ENCODE peak calls at places on chromosomes 3 and 15, in five cellular contexts. V is MV-4-11; R is stimulated activated CD4-positive, alpha-beta T cell treated with anti-CD3 and anti-CD28 coated beads, Interleukin-15, amount 100 ng/mL, for 24 hours; M is amniotic stem cell; H is astrocyte. F is an unnamed sample.

GRCh38 chr3:153396581-153396980 is 234.6 kb downstream of the RAP2B start:
- DNase-seq in V (no peak), R (no peak), M (no peak), H (no peak), F (no peak)

GRCh38 chr3:152641198-152641597 is 193.7 kb upstream of the P2RY1 start:
- DNase-seq in V (no peak), R (no peak), M (no peak), H (no peak), F (no peak)

GRCh38 chr3:89059201-89059600 is 48.2 kb upstream of the EPHA3 start:
- DNase-seq in V (peak; percentile 98), R (no peak), M (no peak), H (peak; percentile 94), F (peak; percentile 23)

GRCh38 chr15:76335851-76336253 is 721 bp upstream of the ISL2 start:
- DNase-seq in V (peak; percentile 32), R (no peak), M (no peak), H (no peak), F (no peak)

GRCh38 chr3:194250104-194251002 is 100.8 kb downstream of the CPN2 start:
- DNase-seq in V (no peak), R (no peak), M (no peak), H (peak; percentile 45), F (no peak)

GRCh38 chr15:81091889-81092558 is 42.0 kb upstream of the CFAP161 start:
- DNase-seq in V (no peak), R (no peak), M (peak; percentile 82), H (peak; percentile 94), F (peak; percentile 78)

GRCh38 chr3:187587012-187587544 is 83.1 kb downstream of the SST start:
- DNase-seq in V (peak; percentile 82), R (no peak), M (no peak), H (no peak), F (no peak)

GRCh38 chr15:54620916-54621315 is 575.8 kb downstream of the RSL24D1 start:
- DNase-seq in V (no peak), R (no peak), M (no peak), H (no peak), F (no peak)

GRCh38 chr3:186124618-186125017 is 15.7 kb upstream of the ETV5 start:
- DNase-seq in V (no peak), R (no peak), M (no peak), H (no peak), F (no peak)

GRCh38 chr15:39051931-39052705 is 487.5 kb upstream of the RASGRP1 start:
- DNase-seq in V (no peak), R (no peak), M (no peak), H (no peak), F (no peak)

GRCh38 chr3:38538773-38539353 is 42.7 kb downstream of the EXOG start:
- DNase-seq in V (no peak), R (no peak), M (no peak), H (no peak), F (no peak)

GRCh38 chr3:114104414-114104813 is 47.9 kb downstream of the QTRT2 start:
- DNase-seq in V (no peak), R (no peak), M (no peak), H (peak; percentile 31), F (no peak)

GRCh38 chr3:56862352-56863062 is 60.8 kb upstream of the ARHGEF3 start:
- DNase-seq in V (no peak), R (peak; percentile 42), M (no peak), H (peak; percentile 95), F (peak; percentile 29)

GRCh38 chr3:159787191-159787590 is 201.4 kb upstream of the IL12A start:
- DNase-seq in V (no peak), R (no peak), M (peak; percentile 68), H (peak; percentile 86), F (no peak)

GRCh38 chr3:46901591-46902187 is 24.2 kb downstream of the PTH1R start:
- DNase-seq in V (no peak), R (no peak), M (no peak), H (no peak), F (no peak)

GRCh38 chr3:136690611-136691010 is 61.6 kb downstream of the STAG1 start:
- DNase-seq in V (no peak), R (no peak), M (no peak), H (no peak), F (no peak)

GRCh38 chr3:157499342-157499963 is 3.8 kb downstream of the VEPH1 start:
- DNase-seq in V (no peak), R (peak; percentile 5), M (no peak), H (peak; percentile 26), F (no peak)

GRCh38 chr3:120160050-120160449 is 65.8 kb upstream of the GSK3B start:
- DNase-seq in V (peak; percentile 24), R (no peak), M (peak; percentile 87), H (peak; percentile 94), F (peak; percentile 99)

GRCh38 chr3:65080432-65080831 is 392.6 kb upstream of the ADAMTS9 start:
- DNase-seq in V (no peak), R (no peak), M (no peak), H (no peak), F (no peak)

GRCh38 chr3:111963424-111963823 is 15.4 kb upstream of the ABHD10 start:
- DNase-seq in V (no peak), R (no peak), M (no peak), H (peak; percentile 72), F (peak; percentile 65)

GRCh38 chr3:181808053-181808452 is 96.3 kb downstream of the SOX2 start:
- DNase-seq in V (no peak), R (no peak), M (no peak), H (no peak), F (no peak)

GRCh38 chr3:146035366-146035765 is 125.6 kb downstream of the PLOD2 start:
- DNase-seq in V (no peak), R (no peak), M (no peak), H (no peak), F (no peak)

GRCh38 chr15:90230071-90230494 is 3.7 kb downstream of the CIB1 start:
- DNase-seq in V (no peak), R (no peak), M (no peak), H (no peak), F (no peak)

GRCh38 chr3:169575381-169575780 is 88.1 kb downstream of the MECOM start:
- DNase-seq in V (no peak), R (no peak), M (no peak), H (peak; percentile 45), F (peak; percentile 60)

GRCh38 chr3:13130464-13131193 is 57.4 kb upstream of the IQSEC1 start:
- DNase-seq in V (no peak), R (no peak), M (no peak), H (no peak), F (no peak)

GRCh38 chr15:93974804-93975481 is 256.4 kb upstream of the MCTP2 start:
- DNase-seq in V (no peak), R (no peak), M (no peak), H (peak; percentile 33), F (no peak)

GRCh38 chr15:31236184-31237041 is 90.2 kb upstream of the KLF13 start:
- DNase-seq in V (peak; percentile 84), R (no peak), M (peak; percentile 68), H (peak; percentile 94), F (peak; percentile 79)

GRCh38 chr3:135513106-135514063 is 452.1 kb upstream of the PPP2R3A start:
- DNase-seq in V (peak; percentile 20), R (peak; percentile 3), M (no peak), H (peak; percentile 52), F (peak; percentile 65)

GRCh38 chr3:171976526-171976925 is 62.9 kb upstream of the FNDC3B start:
- DNase-seq in V (no peak), R (no peak), M (no peak), H (peak; percentile 43), F (no peak)

GRCh38 chr3:71903141-71903540 is 118.2 kb upstream of the PROK2 start:
- DNase-seq in V (no peak), R (no peak), M (no peak), H (no peak), F (no peak)

GRCh38 chr15:63555520-63555919 is 41.7 kb upstream of the FBXL22 start:
- DNase-seq in V (no peak), R (no peak), M (no peak), H (no peak), F (no peak)

GRCh38 chr3:175146258-175146657 is 287.1 kb downstream of the NAALADL2 start:
- DNase-seq in V (no peak), R (no peak), M (no peak), H (no peak), F (no peak)

GRCh38 chr15:63492541-63493077 is 11.8 kb upstream of the USP3 start:
- DNase-seq in V (no peak), R (no peak), M (no peak), H (peak; percentile 68), F (no peak)

GRCh38 chr3:65128346-65128745 is 440.5 kb upstream of the ADAMTS9 start:
- DNase-seq in V (no peak), R (no peak), M (no peak), H (no peak), F (no peak)

GRCh38 chr3:188071636-188072035 is 82.3 kb upstream of the LPP start:
- DNase-seq in V (no peak), R (no peak), M (no peak), H (no peak), F (peak; percentile 70)

F was measured in HS-5.